ENCODE peak calls at places on chromosomes 5 and 9, in seven cellular contexts. G is fibroblast of lung, K is adipocyte, W is IMR-90, V is mammary epithelial cell, N is PC-3, I is Karpas-422. C is an unnamed sample.

GRCh38 chr5:6787941-6788340 is 74.7 kb downstream of the TENT4A start:
- DNase-seq in W (no peak), K (no peak), V (no peak), I (no peak), G (no peak), N (no peak), C (no peak)

GRCh38 chr5:135243194-135244191 is 155.5 kb downstream of the MACROH2A1 start:
- DNase-seq in K (no peak), G (peak), I (no peak), N (no peak), V (no peak), W (no peak), C (no peak)

GRCh38 chr5:154465169-154465568 is 12.9 kb downstream of the HAND1 start:
- DNase-seq in W (peak), K (peak), N (peak), V (peak), G (peak), I (no peak), C (no peak)

GRCh38 chr9:90956026-90956810 is 154.6 kb downstream of the SYK start:
- DNase-seq in N (no peak), V (no peak), W (peak), K (peak), G (no peak), I (no peak), C (peak)

GRCh38 chr5:78727786-78728761 is 79.5 kb upstream of the LHFPL2 start:
- DNase-seq in K (no peak), V (no peak), N (no peak), G (no peak), I (no peak), W (no peak), C (no peak)

GRCh38 chr5:76691470-76692273 is 24.3 kb upstream of the F2R start:
- DNase-seq in K (peak), G (peak), N (no peak), I (no peak), W (peak), V (no peak), C (peak)

GRCh38 chr5:67182406-67182805 is 14.2 kb downstream of the CD180 start:
- DNase-seq in G (peak), N (no peak), V (peak), I (no peak), K (peak), W (peak), C (peak)

GRCh38 chr9:131334568-131335105 is 45.1 kb downstream of the PLPP7 start:
- DNase-seq in W (peak), N (no peak), V (no peak), I (no peak), K (peak), G (peak), C (peak)

GRCh38 chr5:12861891-12862290 is 957.6 kb upstream of the CTNND2 start:
- DNase-seq in W (no peak), K (no peak), G (no peak), I (no peak), V (no peak), N (no peak), C (no peak)

GRCh38 chr5:76555114-76555513 is 68.1 kb downstream of the F2RL2 start:
- DNase-seq in I (no peak), W (no peak), V (no peak), N (no peak), K (no peak), G (no peak), C (no peak)

GRCh38 chr5:174688441-174689354 is 35.7 kb upstream of the MSX2 start:
- DNase-seq in W (no peak), G (no peak), I (no peak), K (no peak), N (no peak), V (no peak), C (no peak)

GRCh38 chr5:82234880-82235279 is 43.3 kb downstream of the RPS23 start:
- DNase-seq in W (no peak), K (no peak), G (no peak), I (no peak), N (no peak), V (peak), C (no peak)

GRCh38 chr9:130101963-130102362 is 48.3 kb downstream of the GPR107 start:
- DNase-seq in G (no peak), W (no peak), V (no peak), K (no peak), I (no peak), N (no peak), C (no peak)

GRCh38 chr5:164235176-164235914 is 729.9 kb downstream of the MAT2B start:
- DNase-seq in N (peak), K (peak), I (no peak), W (peak), V (no peak), G (peak), C (peak)

GRCh38 chr9:21334969-21335632 is at the start of gene KLHL9:
- DNase-seq in G (peak), K (peak), V (peak), N (peak), I (peak), W (peak), C (peak)

GRCh38 chr9:122206118-122207046 is 22.4 kb downstream of the LHX6 start:
- DNase-seq in V (peak), K (peak), I (no peak), G (peak), W (peak), N (peak), C (peak)

GRCh38 chr9:125635888-125636287 is 71.1 kb downstream of the MAPKAP1 start:
- DNase-seq in K (no peak), I (no peak), W (no peak), V (no peak), G (no peak), N (no peak), C (no peak)

GRCh38 chr9:83956288-83957028 is 23.6 kb downstream of the HNRNPK start:
- DNase-seq in I (peak), G (peak), K (peak), W (no peak), N (peak), V (no peak), C (peak)

GRCh38 chr9:14485366-14485765 is 171.4 kb upstream of the NFIB start:
- DNase-seq in W (peak), I (no peak), V (peak), K (no peak), G (no peak), N (peak), C (peak)

GRCh38 chr5:72558383-72558782 is 51.2 kb upstream of the ZNF366 start:
- DNase-seq in K (no peak), V (no peak), W (no peak), G (peak), I (no peak), N (no peak), C (no peak)

GRCh38 chr9:99840061-99840460 is 18.4 kb downstream of the NR4A3 start:
- DNase-seq in N (no peak), K (no peak), G (no peak), V (no peak), I (no peak), W (no peak), C (no peak)

GRCh38 chr5:143041461-143041860 is 271.3 kb downstream of the ARHGAP26 start:
- DNase-seq in G (no peak), W (no peak), I (peak), V (no peak), K (no peak), N (no peak), C (no peak)

GRCh38 chr5:89047591-89047990 is 164.6 kb upstream of the MEF2C start:
- DNase-seq in K (peak), W (no peak), V (peak), I (no peak), G (no peak), N (peak), C (peak)

GRCh38 chr5:6734781-6735180 is 21.5 kb downstream of the TENT4A start:
- DNase-seq in W (no peak), I (no peak), V (no peak), K (no peak), N (no peak), G (no peak), C (no peak)

GRCh38 chr5:174459071-174459702 is 265.2 kb upstream of the MSX2 start:
- DNase-seq in I (no peak), N (no peak), K (no peak), V (no peak), G (no peak), W (no peak), C (no peak)

GRCh38 chr5:180343846-180344327 is 9.2 kb downstream of the GFPT2 start:
- DNase-seq in I (no peak), K (peak), N (no peak), W (no peak), G (peak), V (no peak), C (peak)

GRCh38 chr5:10756539-10756938 is 4.5 kb downstream of the DAP start:
- DNase-seq in G (peak), N (peak), V (no peak), W (peak), I (peak), K (peak), C (peak)

GRCh38 chr5:10759111-10759510 is 1.9 kb downstream of the DAP start:
- DNase-seq in V (no peak), N (no peak), K (no peak), W (no peak), G (no peak), I (no peak), C (no peak)

GRCh38 chr5:10760033-10760975 is 730 bp downstream of the DAP start:
- DNase-seq in N (peak), I (peak), V (peak), K (peak), W (peak), G (peak), C (peak)

GRCh38 chr5:10753178-10753577 is 7.9 kb downstream of the DAP start:
- DNase-seq in V (no peak), G (no peak), W (no peak), N (no peak), I (no peak), K (no peak), C (no peak)

DNA sequence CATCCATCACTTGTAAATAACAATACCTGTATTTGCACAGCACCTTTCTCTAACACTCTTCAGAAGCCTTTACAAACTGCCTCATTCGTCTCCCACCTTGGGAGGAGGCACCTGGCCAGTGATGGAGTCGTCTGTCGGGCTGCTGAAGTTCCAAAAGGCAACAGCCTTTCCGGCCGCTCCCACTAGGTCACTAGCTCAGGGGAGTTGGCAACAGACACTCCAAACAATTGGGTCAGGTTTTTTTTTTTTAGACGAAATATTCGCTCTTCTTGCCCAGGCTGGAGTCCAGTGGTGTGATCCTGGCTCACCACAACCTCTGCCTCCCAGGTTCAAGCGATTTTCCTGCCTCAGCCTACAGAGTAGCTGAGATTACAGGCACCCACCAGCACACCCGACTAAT is 4.0 kb downstream of the DAP start:
- DNase-seq in I (no peak), V (no peak), W (no peak), G (no peak), N (no peak), K (no peak), C (no peak)
- H3K4me3 ChIP-seq in I (peak), V (no peak), W (no peak), G (peak), N (no peak), K (no peak), C (peak)

GRCh38 chr5:168291961-168292782 is 727 bp downstream of the WWC1 start:
- DNase-seq in K (peak), G (peak), W (peak), V (no peak), N (no peak), I (no peak), C (no peak)

GRCh38 chr5:168290902-168291280 is 554 bp upstream of the WWC1 start:
- DNase-seq in N (no peak), G (no peak), V (no peak), K (no peak), I (no peak), W (no peak), C (no peak)

GRCh38 chr5:168291281-168291960 is at the start of gene WWC1:
- DNase-seq in I (peak), W (peak), V (peak), G (peak), N (peak), K (peak), C (no peak)

GRCh38 chr5:168295574-168296201 is 4.2 kb downstream of the WWC1 start:
- DNase-seq in K (peak), I (no peak), V (peak), N (peak), W (peak), G (peak), C (peak)

GRCh38 chr5:168292783-168293696 is 1.6 kb downstream of the WWC1 start:
- DNase-seq in I (peak), G (no peak), W (no peak), V (no peak), N (no peak), K (no peak), C (no peak)
- H3K9ac ChIP-seq in I (no peak), G (no peak), W (peak), V (no peak), N (peak), K (no peak), C (peak)

GRCh38 chr5:65506961-65507360 is 25.2 kb upstream of the ADAMTS6 start:
- DNase-seq in K (peak), V (no peak), G (peak), I (no peak), W (peak), N (no peak), C (peak)
- H3K4me3 ChIP-seq in K (peak), V (no peak), G (no peak), I (no peak), W (no peak), N (no peak), C (no peak)

GRCh38 chr5:109656829-109657228 is 32.9 kb upstream of the MAN2A1 start:
- DNase-seq in V (peak), I (no peak), G (peak), N (peak), K (peak), W (peak), C (peak)
- H3K9ac ChIP-seq in V (no peak), I (no peak), G (no peak), N (no peak), K (no peak), W (no peak), C (no peak)

DNA sequence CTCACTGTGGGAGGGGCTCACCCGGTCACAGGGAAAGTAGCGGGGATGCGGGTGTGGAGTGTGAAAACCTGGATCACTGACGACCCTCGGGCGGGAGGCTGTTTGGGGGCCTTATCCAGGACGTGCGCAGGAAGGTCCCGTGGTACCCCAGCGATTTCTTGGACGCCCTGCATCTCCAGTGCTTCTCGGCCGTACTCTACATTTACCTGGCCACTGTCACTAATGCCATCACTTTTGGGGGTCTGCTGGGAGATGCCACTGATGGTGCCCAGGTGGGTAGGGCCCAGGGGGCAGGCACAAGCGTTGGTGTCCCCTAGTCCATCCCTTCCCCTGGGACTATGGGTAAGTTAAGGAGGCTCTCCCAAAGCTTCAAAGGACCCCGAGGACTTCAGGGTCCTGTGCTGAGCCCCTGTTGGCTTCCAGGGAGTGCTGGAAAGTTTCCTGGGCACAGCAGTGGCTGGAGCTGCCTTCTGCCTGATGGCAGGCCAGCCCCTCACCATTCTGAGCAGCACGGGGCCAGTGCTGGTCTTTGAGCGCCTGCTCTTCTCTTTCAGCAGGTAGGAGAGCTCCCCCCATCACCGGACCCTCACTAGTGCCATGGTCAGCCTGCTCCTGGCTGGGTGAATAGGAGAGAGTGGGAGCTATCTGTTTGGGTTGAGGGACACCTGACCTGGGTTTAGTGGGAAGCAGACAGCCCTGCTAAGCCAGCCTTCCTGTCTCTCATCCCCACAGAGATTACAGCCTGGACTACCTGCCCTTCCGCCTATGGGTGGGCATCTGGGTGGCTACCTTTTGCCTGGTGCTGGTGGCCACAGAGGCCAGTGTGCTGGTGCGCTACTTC is 3.9 kb downstream of the SLC4A9 start:
- DNase-seq in G (no peak), W (no peak), V (no peak), N (no peak), I (no peak), K (no peak), C (no peak)
- H3K4me3 ChIP-seq in G (no peak), W (no peak), V (peak), N (peak), I (peak), K (peak), C (peak)

DNA sequence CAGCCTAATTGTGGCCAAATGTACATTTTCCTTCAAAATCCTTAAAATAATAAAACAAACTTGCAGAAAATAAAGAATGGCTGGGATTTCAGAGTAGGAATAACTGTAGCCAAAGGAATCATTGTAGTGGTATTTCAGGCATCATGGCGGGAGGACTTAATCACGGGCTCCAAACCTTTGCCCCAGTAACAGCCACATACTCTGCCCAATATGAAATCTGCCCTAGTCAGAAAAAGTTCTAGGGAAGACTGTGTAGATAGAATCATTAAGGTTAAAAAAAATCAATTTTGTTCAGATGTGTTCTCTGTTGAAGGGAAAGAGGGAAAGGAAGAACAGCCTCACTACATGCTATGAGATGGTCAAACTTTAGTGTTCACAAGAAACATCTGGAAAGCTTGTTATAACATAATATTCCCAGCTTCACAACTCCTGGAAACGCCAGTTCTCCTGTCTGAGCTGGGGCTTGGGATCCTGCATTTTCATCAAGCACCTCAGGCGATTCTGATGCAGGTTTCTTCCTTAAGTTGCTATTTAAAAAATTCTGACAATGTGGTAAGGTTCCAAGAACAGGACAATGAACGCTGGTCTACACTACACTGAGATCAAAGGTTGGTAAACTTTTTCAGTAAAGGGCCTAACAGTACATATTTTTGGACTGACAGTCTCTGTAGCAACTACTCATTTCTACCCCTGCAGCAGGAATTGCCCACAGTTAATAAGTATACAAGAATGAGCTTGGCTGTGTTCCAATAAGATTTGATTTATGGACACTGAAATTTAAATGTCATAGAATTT is 87.9 kb downstream of the CEMIP2 start:
- DNase-seq in G (peak), W (peak), V (peak), I (no peak), N (peak), K (peak), C (peak)
- H3K9ac ChIP-seq in G (no peak), W (no peak), V (no peak), I (no peak), N (no peak), K (peak), C (peak)

DNA sequence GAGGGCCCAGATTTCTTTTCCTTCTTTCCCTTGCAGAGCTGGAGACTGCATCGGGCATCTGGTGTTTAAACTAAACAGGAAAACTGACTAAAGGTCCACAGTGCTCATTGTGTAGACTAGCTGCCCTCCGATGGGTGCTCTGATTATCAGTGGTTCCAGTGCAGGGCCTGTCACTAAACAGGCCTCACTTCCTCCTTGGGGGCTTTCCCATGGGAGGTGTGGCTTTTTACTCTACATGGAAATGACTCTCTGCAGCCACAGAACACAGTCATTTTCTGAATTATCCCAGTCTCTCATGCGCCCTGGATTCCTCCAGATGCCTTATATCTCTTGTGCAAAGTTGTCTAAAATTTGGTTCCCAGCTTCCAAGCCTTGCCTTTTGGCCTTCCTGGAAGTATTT is 199.2 kb downstream of the TRIO start:
- DNase-seq in K (no peak), G (peak), I (peak), V (no peak), N (no peak), W (peak), C (no peak)
- H3K4me3 ChIP-seq in K (no peak), G (no peak), I (no peak), V (no peak), N (no peak), W (no peak), C (no peak)